ENCODE peak calls at places on chromosome 16, in eight cellular contexts. D, O, H, K, B, W, Z and G are unnamed samples.

GRCh38 chr16:30896890-30897730 is 696 bp downstream of the CTF1 start:
- DNase-seq in D (peak; percentile 88), O (peak; percentile 96), H (peak; percentile 91), K (peak; percentile 42), B (peak; percentile 97), W (peak; percentile 89), Z (peak; percentile 92), G (peak; percentile 89)

GRCh38 chr16:12186774-12187335 is 210.3 kb downstream of the SNX29 start:
- DNase-seq in D (no peak), O (no peak), H (no peak), K (no peak), B (no peak), W (peak; percentile 16), Z (no peak), G (no peak)

GRCh38 chr16:68480084-68480995 is 32.0 kb upstream of the SMPD3 start:
- DNase-seq in D (no peak), O (no peak), H (no peak), K (no peak), B (no peak), W (no peak), Z (no peak), G (no peak)

GRCh38 chr16:63925221-63925620 is 1196.6 kb downstream of the CDH11 start:
- DNase-seq in D (no peak), O (no peak), H (no peak), K (no peak), B (no peak), W (no peak), Z (no peak), G (no peak)

GRCh38 chr16:638836-639235 is 2.7 kb upstream of the METTL26 start:
- DNase-seq in D (peak; percentile 19), O (no peak), H (no peak), K (no peak), B (no peak), W (no peak), Z (no peak), G (no peak)

GRCh38 chr16:55901756-55902155 is 26.6 kb upstream of the CES5A start:
- DNase-seq in D (no peak), O (no peak), H (no peak), K (no peak), B (no peak), W (no peak), Z (no peak), G (no peak)

GRCh38 chr16:73163238-73163795 is 115.4 kb upstream of the ZFHX3 start:
- DNase-seq in D (no peak), O (no peak), H (no peak), K (no peak), B (no peak), W (no peak), Z (no peak), G (no peak)

GRCh38 chr16:273547-274421 is 2.0 kb downstream of the RGS11 start:
- DNase-seq in D (no peak), O (no peak), H (peak; percentile 69), K (no peak), B (no peak), W (peak; percentile 53), Z (peak; percentile 63), G (no peak)

GRCh38 chr16:68229431-68230175 is 6.3 kb downstream of the ESRP2 start:
- DNase-seq in D (peak; percentile 28), O (peak; percentile 64), H (no peak), K (no peak), B (no peak), W (peak; percentile 55), Z (peak; percentile 52), G (peak; percentile 48)

GRCh38 chr16:58337090-58337444 is 42.2 kb upstream of the PRSS54 start:
- DNase-seq in D (no peak), O (no peak), H (no peak), K (no peak), B (no peak), W (no peak), Z (no peak), G (no peak)

GRCh38 chr16:25689137-25689836 is 2.5 kb upstream of the HS3ST4 start:
- DNase-seq in D (no peak), O (no peak), H (no peak), K (no peak), B (no peak), W (no peak), Z (no peak), G (peak; percentile 47)

GRCh38 chr16:57235128-57236092 is 9.6 kb upstream of the ARL2BP start:
- DNase-seq in D (no peak), O (no peak), H (no peak), K (no peak), B (no peak), W (no peak), Z (no peak), G (no peak)

GRCh38 chr16:63422633-63423032 is 1386.4 kb upstream of the CDH8 start:
- DNase-seq in D (no peak), O (no peak), H (no peak), K (no peak), B (no peak), W (no peak), Z (no peak), G (no peak)

GRCh38 chr16:3937066-3937875 is 56.8 kb upstream of the CREBBP start:
- DNase-seq in D (no peak), O (peak; percentile 67), H (no peak), K (no peak), B (no peak), W (no peak), Z (no peak), G (no peak)

GRCh38 chr16:30395992-30396560 is 856 bp downstream of the ZNF48 start:
- DNase-seq in D (no peak), O (no peak), H (no peak), K (no peak), B (no peak), W (no peak), Z (no peak), G (no peak)

GRCh38 chr16:76071690-76072089 is 205.5 kb upstream of the CNTNAP4 start:
- DNase-seq in D (no peak), O (no peak), H (no peak), K (no peak), B (no peak), W (no peak), Z (no peak), G (no peak)

GRCh38 chr16:79776243-79776884 is 175.8 kb upstream of the MAF start:
- DNase-seq in D (peak; percentile 71), O (no peak), H (peak; percentile 33), K (no peak), B (peak; percentile 75), W (no peak), Z (no peak), G (peak; percentile 44)

GRCh38 chr16:2205967-2206313 is 686 bp downstream of the MLST8 start:
- DNase-seq in D (no peak), O (no peak), H (no peak), K (no peak), B (no peak), W (no peak), Z (no peak), G (no peak)

GRCh38 chr16:69839240-69839688 is 77.1 kb downstream of the WWP2 start:
- DNase-seq in D (no peak), O (no peak), H (peak; percentile 57), K (no peak), B (no peak), W (no peak), Z (no peak), G (no peak)
- TF ChIP-seq POLR2A in D (no peak), O (no peak), H (peak; percentile 51), K (no peak), B (no peak), W (no peak), Z (no peak), G (no peak)

DNA sequence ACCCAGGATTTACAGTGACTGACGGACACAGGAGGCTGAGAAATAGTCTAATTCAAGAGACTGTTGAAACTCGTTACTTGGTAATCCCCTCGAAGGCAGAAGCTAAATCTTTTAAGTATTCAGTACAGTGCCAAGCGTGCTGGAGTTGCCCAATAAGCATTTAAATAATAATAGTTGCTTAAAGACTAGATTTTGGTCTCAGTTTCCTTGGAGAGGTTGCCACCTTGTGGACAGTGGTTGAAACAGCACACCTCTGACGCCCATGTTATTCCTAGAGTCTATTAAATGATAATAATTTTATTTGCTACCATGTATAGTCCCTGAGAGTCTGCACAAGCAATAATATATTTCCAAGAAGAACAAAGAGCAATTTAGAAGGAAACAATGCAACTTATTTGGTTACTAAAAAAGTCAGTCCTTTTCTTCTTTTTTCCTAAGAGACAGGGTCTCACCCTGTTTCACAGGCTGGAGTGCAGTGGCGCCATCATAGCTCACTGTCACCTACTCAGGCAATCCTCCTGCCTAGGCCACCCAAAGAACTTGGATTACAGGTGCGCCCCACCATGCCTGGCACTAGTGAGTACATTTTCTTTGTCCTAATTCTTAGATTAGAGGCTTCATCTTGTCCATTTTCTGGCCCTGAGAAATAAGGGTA is 138.0 kb upstream of the NUDT7 start:
- DNase-seq in D (no peak), O (no peak), H (peak; percentile 26), K (no peak), B (peak; percentile 36), W (peak; percentile 66), Z (peak; percentile 48), G (peak; percentile 44)
- TF ChIP-seq CTCF in D (peak; percentile 64), O (peak; percentile 74), H (peak; percentile 90), K (peak; percentile 81), B (peak; percentile 88), W (peak; percentile 98), Z (peak; percentile 82), G (peak; percentile 86)

DNA sequence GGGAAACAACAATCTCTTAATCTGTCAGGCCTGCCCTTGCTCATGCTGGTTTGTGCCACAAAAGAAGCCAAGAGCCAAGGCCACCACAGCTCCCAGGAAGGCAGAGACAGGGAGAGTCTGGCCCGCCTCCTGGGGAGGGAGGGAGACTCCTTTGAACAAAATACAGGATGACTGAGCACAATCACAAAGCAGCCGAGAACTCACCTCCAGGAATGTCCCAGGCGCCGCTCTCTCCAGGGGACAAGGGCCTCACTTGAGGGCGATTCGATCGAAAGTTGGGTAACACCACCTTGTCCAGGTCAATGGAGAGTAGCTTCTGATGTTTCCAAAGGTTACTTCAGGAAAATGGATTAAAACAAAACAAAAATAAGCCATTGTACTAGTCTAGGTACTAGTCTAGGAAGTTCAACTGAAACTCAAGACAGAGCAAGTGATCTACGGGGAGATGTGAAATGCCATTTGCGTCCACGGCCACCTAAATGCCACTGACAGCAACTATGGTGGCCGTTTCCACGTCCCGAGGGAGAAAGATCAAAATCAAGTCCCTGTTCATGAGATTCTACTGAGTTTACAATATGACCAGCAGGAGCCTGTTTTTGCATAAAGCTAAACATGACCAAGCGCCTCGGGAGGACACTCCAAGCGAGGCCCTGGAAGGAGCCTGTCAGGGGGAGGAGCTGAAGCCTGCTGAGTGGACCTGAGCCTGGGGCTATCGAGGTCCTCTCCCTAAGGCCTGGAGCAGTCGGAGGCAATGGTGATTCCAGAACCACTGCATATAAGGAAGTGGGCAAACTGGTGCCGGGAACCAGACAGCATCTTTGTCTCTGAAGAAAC is 13.4 kb upstream of the SLC38A8 start:
- DNase-seq in D (no peak), O (peak; percentile 74), H (no peak), K (no peak), B (no peak), W (no peak), Z (no peak), G (peak; percentile 19)
- H3K27ac ChIP-seq in D (no peak overlapping the region), O (no peak overlapping the region), H (no peak overlapping the region), K (no peak overlapping the region), B (peak overlapping the region; percentile 70), W (no peak overlapping the region), Z (no peak overlapping the region), G (no peak overlapping the region)

DNA sequence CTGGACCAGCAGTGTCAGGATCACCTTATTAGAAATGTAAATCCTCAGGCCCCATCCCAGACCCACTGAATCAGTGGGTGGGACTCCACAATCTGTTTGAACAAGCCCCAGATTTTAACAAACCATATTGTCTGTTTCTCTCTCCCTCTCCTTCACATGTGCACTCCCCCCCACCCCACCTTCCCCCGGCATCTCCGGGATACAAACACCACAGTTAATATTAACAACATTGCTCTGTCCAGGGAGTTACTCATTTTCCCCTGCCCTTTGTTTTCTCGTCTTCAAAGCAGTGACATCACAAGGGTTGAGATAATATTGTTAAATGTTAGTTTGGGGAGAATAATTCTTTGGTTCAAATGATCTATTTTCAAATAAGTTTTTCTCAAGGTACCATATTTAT is 127.4 kb downstream of the KATNIP start:
- DNase-seq in D (no peak), O (no peak), H (no peak), K (no peak), B (no peak), W (peak; percentile 26), Z (no peak), G (no peak)
- TF ChIP-seq POLR2A in D (no peak), O (no peak), H (no peak), K (no peak), B (no peak), W (no peak), Z (no peak), G (no peak)